ENCODE peak calls at places on chromosomes 1 and 21, in six cellular contexts. K, Q, X, N, D and U are unnamed samples.

GRCh38 chr1:7493711-7494110 is 277.4 kb upstream of the VAMP3 start:
- DNase-seq in K (no peak), Q (no peak), N (no peak), D (no peak), X (no peak), U (no peak)

GRCh38 chr21:30014883-30015282 is 75.1 kb upstream of the GRIK1 start:
- DNase-seq in K (no peak), Q (no peak), N (no peak), D (no peak), X (no peak), U (no peak)

GRCh38 chr21:41086551-41086950 is 81.4 kb upstream of the BACE2 start:
- DNase-seq in X (no peak), K (no peak), D (no peak), Q (no peak), N (no peak), U (no peak)

GRCh38 chr1:20685099-20685662 is 24.0 kb upstream of the DDOST start:
- DNase-seq in N (no peak), D (no peak), X (no peak), Q (no peak), K (no peak), U (no peak)

GRCh38 chr21:25428537-25428936 is 178.7 kb downstream of the MRPL39 start:
- DNase-seq in Q (no peak), D (no peak), X (no peak), K (no peak), N (no peak), U (no peak)

GRCh38 chr1:16117369-16117768 is 38.5 kb downstream of the EPHA2 start:
- DNase-seq in D (peak; percentile 68), N (no peak), Q (no peak), K (no peak), X (no peak), U (no peak)

GRCh38 chr1:226945106-226945857 is 5.2 kb downstream of the COQ8A start:
- DNase-seq in N (no peak), K (peak; percentile 83), D (no peak), X (peak; percentile 63), Q (peak; percentile 48), U (no peak)

GRCh38 chr1:57109247-57109646 is 143.4 kb upstream of the C8B start:
- DNase-seq in N (no peak), X (no peak), K (no peak), Q (no peak), D (no peak), U (no peak)

GRCh38 chr1:24641646-24642151 is 1.4 kb upstream of the SRRM1 start:
- DNase-seq in Q (peak; percentile 74), D (peak; percentile 18), X (peak; percentile 70), N (no peak), K (peak; percentile 63), U (no peak)

GRCh38 chr1:31576201-31576669 is at the start of gene TINAGL1:
- DNase-seq in K (peak; percentile 94), N (peak; percentile 45), Q (peak; percentile 90), D (no peak), X (peak; percentile 80), U (peak; percentile 77)

GRCh38 chr1:24199291-24199900 is 12.3 kb upstream of the IFNLR1 start:
- DNase-seq in Q (peak; percentile 73), X (no peak), K (peak; percentile 57), N (peak; percentile 68), D (peak; percentile 16), U (peak; percentile 54)

GRCh38 chr1:22291494-22291893 is 148.6 kb upstream of the WNT4 start:
- DNase-seq in K (no peak), X (no peak), Q (no peak), D (no peak), N (no peak), U (no peak)

GRCh38 chr21:46634966-46635323 is 529 bp upstream of the PRMT2 start:
- DNase-seq in K (no peak), D (peak; percentile 83), Q (no peak), N (peak; percentile 76), X (peak; percentile 78), U (peak; percentile 40)

GRCh38 chr1:27137022-27137542 is 17.8 kb downstream of the SLC9A1 start:
- DNase-seq in X (peak; percentile 91), Q (no peak), D (no peak), N (no peak), K (peak; percentile 67), U (no peak)

GRCh38 chr1:9079980-9080703 is 10.7 kb upstream of the SLC2A5 start:
- DNase-seq in X (no peak), D (no peak), Q (no peak), N (no peak), K (no peak), U (no peak)

GRCh38 chr1:94670273-94670672 is 128.7 kb upstream of the F3 start:
- DNase-seq in Q (no peak), D (no peak), N (no peak), X (no peak), K (no peak), U (no peak)

GRCh38 chr1:241499910-241500309 is 19.6 kb downstream of the FH start:
- DNase-seq in X (no peak), Q (no peak), K (no peak), N (peak; percentile 28), D (peak; percentile 13), U (no peak)

GRCh38 chr1:119147626-119148180 is 7.2 kb upstream of the WARS2 start:
- DNase-seq in N (no peak), X (no peak), D (no peak), Q (no peak), K (no peak), U (no peak)

GRCh38 chr1:172085372-172085771 is 244.1 kb downstream of the DNM3 start:
- DNase-seq in K (no peak), N (no peak), X (no peak), Q (no peak), D (no peak), U (no peak)

GRCh38 chr21:44090332-44090731 is 16.9 kb upstream of the PWP2 start:
- DNase-seq in K (peak; percentile 91), N (no peak), D (no peak), Q (peak; percentile 42), X (no peak), U (no peak)

GRCh38 chr21:25175938-25176337 is 431.3 kb downstream of the MRPL39 start:
- DNase-seq in X (no peak), N (no peak), D (no peak), Q (no peak), K (no peak), U (no peak)

GRCh38 chr1:217089239-217090014 is 366.2 kb upstream of the ESRRG start:
- DNase-seq in N (peak; percentile 84), K (peak; percentile 53), X (no peak), D (peak; percentile 51), Q (no peak), U (no peak)

GRCh38 chr1:97507863-97508262 is 413.0 kb downstream of the DPYD start:
- DNase-seq in Q (no peak), K (no peak), X (no peak), D (peak; percentile 31), N (no peak), U (no peak)

DNA sequence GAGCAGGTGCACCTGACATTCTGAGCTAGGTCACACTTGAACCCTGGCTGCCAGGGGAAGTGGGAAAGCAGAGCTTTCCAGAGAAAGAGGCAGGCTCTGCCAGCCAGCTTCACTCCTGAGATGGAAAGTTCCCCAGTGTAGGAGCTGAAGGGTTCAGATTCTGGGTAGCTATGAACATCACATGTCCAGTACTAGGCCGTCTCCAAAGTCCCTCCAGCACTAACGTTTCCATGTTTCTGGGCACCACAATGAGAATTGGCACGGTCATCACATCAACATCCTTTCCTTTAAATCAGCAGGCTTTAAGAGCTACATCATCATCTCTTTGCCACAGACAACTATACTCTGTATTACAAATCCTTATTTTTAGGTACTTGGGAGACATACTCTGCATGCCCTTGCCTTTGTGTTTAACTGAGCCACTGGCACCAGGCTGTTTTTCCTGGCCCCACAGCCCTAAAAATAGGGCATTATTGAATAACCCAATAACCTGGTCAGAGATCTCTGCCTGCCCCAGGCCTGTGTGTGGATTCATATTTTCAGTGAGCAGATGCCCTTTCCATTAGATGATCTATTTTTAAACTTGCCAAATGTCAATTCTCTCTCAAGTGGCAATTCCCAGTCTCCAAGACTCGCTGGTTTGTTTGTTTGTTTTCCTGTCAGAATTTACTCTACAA is 35.4 kb upstream of the USP24 start:
- DNase-seq in K (no peak), Q (no peak), X (no peak), D (no peak), N (no peak), U (no peak)
- H3K4me3 ChIP-seq in K (no peak overlapping the region), Q (no peak overlapping the region), X (no peak overlapping the region), D (no peak overlapping the region), N (no peak overlapping the region), U (no peak overlapping the region)

DNA sequence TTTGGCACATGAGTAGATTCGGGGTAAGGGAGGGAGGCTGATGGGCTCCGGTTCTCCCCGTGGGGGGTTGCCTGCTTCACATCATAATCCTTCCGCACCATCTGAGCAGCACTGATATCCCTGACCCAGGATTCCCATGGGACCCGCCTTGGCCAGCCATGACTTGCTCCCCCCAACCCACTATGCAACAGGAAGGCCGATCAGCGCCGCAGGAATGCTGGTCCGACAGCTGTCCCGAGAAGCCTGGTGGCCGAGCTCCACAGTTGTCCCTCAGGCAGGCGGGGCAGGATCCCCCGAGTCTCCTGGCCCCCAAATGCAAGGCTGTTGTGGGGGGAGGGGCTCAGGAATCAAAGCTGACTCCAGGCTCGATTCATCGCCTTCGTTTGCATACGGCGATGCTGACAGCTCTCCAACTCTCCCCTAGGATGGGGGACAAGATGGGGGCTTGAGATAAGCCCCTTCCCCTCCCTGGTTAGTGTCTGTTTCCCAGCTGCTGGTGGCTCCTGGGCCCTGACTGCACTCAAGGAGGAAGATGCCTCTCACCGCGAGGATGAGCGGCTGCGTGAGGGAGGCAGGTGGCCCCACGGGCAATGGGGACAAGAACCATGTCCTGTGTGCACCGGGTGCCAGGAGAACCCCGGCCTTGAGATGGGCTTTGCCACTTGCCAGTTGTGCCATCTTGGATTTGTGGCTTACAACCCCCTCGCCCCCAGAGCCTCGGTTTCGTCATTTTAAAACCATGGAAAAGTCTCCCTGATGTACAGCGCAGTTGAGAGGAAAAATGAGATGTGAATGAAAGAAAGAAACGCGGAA is 9.4 kb downstream of the DRAXIN start:
- DNase-seq in N (no peak), K (no peak), Q (no peak), D (no peak), X (no peak), U (no peak)
- H3K4me1 ChIP-seq in N (no peaks in the 10 kb centered on the region), K (no peaks in the 10 kb centered on the region), Q (peaks cover 15% of the 10 kb centered on the region), D (peaks cover 10% of the 10 kb centered on the region), X (no peaks in the 10 kb centered on the region), U (no peaks in the 10 kb centered on the region)

GRCh38 chr1:38047603-38048146 is 1.1 kb upstream of the POU3F1 start:
- DNase-seq in Q (no peak), X (no peak), K (no peak), N (peak; percentile 68), D (peak; percentile 57), U (no peak)
- H3K4me3 ChIP-seq in Q (peak overlapping the region; percentile 58), X (peak overlapping the region; percentile 73), K (no peak overlapping the region), N (peak overlapping the region; percentile 67), D (peak overlapping the region; percentile 54), U (peak overlapping the region; percentile 56)

GRCh38 chr1:222931018-222931417 is 116.2 kb downstream of the DISP1 start:
- DNase-seq in Q (no peak), N (no peak), D (peak; percentile 62), K (no peak), X (no peak), U (no peak)

GRCh38 chr1:222930097-222930496 is 115.3 kb downstream of the DISP1 start:
- DNase-seq in K (no peak), D (no peak), N (no peak), X (no peak), Q (no peak), U (no peak)

GRCh38 chr1:222938986-222939385 is 124.1 kb downstream of the DISP1 start:
- DNase-seq in N (no peak), K (no peak), Q (no peak), X (no peak), D (no peak), U (no peak)

GRCh38 chr1:222933273-222933672 is 118.4 kb downstream of the DISP1 start:
- DNase-seq in K (no peak), D (no peak), N (no peak), X (no peak), Q (no peak), U (no peak)

GRCh38 chr1:222935239-222935900 is 120.5 kb downstream of the DISP1 start:
- DNase-seq in N (no peak), K (no peak), Q (no peak), X (no peak), D (no peak), U (no peak)
- H3K4me1 ChIP-seq in N (peaks cover 12% of the 10 kb centered on the region), K (no peaks in the 10 kb centered on the region), Q (no peaks in the 10 kb centered on the region), X (no peaks in the 10 kb centered on the region), D (no peaks in the 10 kb centered on the region), U (no peaks in the 10 kb centered on the region)